ENCODE peak calls at places on chromosomes 3 and 15, in nine cellular contexts. P is neuronal stem cell; S is activated CD8-positive, alpha-beta memory T cell treated with anti-CD3 and anti-CD28 coated beads, Interleukin-2, amount 50 U/mL, for 48 hours; R is left cardiac atrium; T is astrocyte of the cerebellum; Q is NCI-H345; K is prostate gland; A is glutamatergic neuron; D is NCI-H524 treated with DMSO at 0.1 percent for 48 hours. F is an unnamed sample.

GRCh38 chr15:98958076-98958475 is 49.5 kb downstream of the PGPEP1L start:
- DNase-seq in P (no peak), S (no peak), R (no peak), T (no peak), Q (no peak), K (no peak), A (no peak), D (no peak), F (no peak)

GRCh38 chr3:9897408-9898372 is 5.0 kb upstream of the IL17RE start:
- DNase-seq in P (no peak), S (no peak), R (no peak), T (no peak), Q (no peak), K (peak; percentile 82), A (no peak), D (no peak), F (peak; percentile 41)

GRCh38 chr15:88574646-88575045 is 28.2 kb upstream of the DET1 start:
- DNase-seq in P (peak; percentile 31), S (no peak), R (no peak), T (no peak), Q (no peak), K (no peak), A (no peak), D (no peak), F (no peak)

GRCh38 chr15:27826902-27827321 is 272.2 kb downstream of the OCA2 start:
- DNase-seq in P (no peak), S (no peak), R (no peak), T (peak; percentile 20), Q (no peak), K (no peak), A (no peak), D (no peak), F (peak; percentile 60)

GRCh38 chr15:69044899-69045298 is 30.4 kb downstream of the NOX5 start:
- DNase-seq in P (no peak), S (peak; percentile 32), R (no peak), T (no peak), Q (no peak), K (no peak), A (no peak), D (no peak), F (peak; percentile 69)

GRCh38 chr3:31532587-31533168 is at the start of gene STT3B:
- DNase-seq in P (no peak), S (no peak), R (peak; percentile 87), T (no peak), Q (peak; percentile 69), K (peak; percentile 69), A (peak; percentile 74), D (no peak), F (peak; percentile 75)

GRCh38 chr15:88920186-88920891 is 7.2 kb upstream of the MFGE8 start:
- DNase-seq in P (no peak), S (no peak), R (no peak), T (no peak), Q (no peak), K (no peak), A (no peak), D (no peak), F (peak; percentile 77)

GRCh38 chr3:40186508-40186907 is 123.0 kb upstream of the EIF1B start:
- DNase-seq in P (no peak), S (no peak), R (no peak), T (no peak), Q (no peak), K (peak; percentile 12), A (no peak), D (no peak), F (no peak)

GRCh38 chr3:114499986-114500385 is 206.2 kb downstream of the TIGIT start:
- DNase-seq in P (no peak), S (no peak), R (no peak), T (peak; percentile 85), Q (no peak), K (no peak), A (no peak), D (no peak), F (no peak)

GRCh38 chr15:65990298-65990981 is 121.1 kb downstream of the RAB11A start:
- DNase-seq in P (no peak), S (no peak), R (no peak), T (no peak), Q (no peak), K (no peak), A (no peak), D (no peak), F (no peak)

GRCh38 chr15:40280260-40281056 is 2.4 kb downstream of the ANKRD63 start:
- DNase-seq in P (no peak), S (no peak), R (no peak), T (no peak), Q (no peak), K (no peak), A (no peak), D (no peak), F (no peak)

GRCh38 chr15:40097096-40097967 is 11.3 kb downstream of the BMF start:
- DNase-seq in P (no peak), S (no peak), R (no peak), T (no peak), Q (no peak), K (no peak), A (no peak), D (no peak), F (no peak)

GRCh38 chr15:73741401-73741836 is 11.7 kb downstream of the INSYN1 start:
- DNase-seq in P (no peak), S (no peak), R (no peak), T (no peak), Q (no peak), K (no peak), A (no peak), D (no peak), F (no peak)

GRCh38 chr3:69392850-69393249 is 7.0 kb upstream of the FRMD4B start:
- DNase-seq in P (no peak), S (no peak), R (no peak), T (no peak), Q (no peak), K (no peak), A (no peak), D (no peak), F (no peak)

GRCh38 chr15:93358171-93359036 is 269.4 kb upstream of the RGMA start:
- DNase-seq in P (peak; percentile 54), S (no peak), R (no peak), T (no peak), Q (no peak), K (peak; percentile 19), A (no peak), D (no peak), F (no peak)

GRCh38 chr3:59189561-59190338 is 139.9 kb upstream of the CFAP20DC start:
- DNase-seq in P (no peak), S (no peak), R (no peak), T (no peak), Q (no peak), K (no peak), A (no peak), D (no peak), F (peak; percentile 5)

GRCh38 chr15:75570119-75570518 is 9.0 kb downstream of the PTPN9 start:
- DNase-seq in P (no peak), S (no peak), R (no peak), T (no peak), Q (no peak), K (no peak), A (no peak), D (no peak), F (no peak)

GRCh38 chr3:136994772-136995516 is 37.2 kb downstream of the IL20RB start:
- DNase-seq in P (no peak), S (no peak), R (peak; percentile 84), T (peak; percentile 45), Q (peak; percentile 70), K (peak; percentile 92), A (no peak), D (no peak), F (peak; percentile 51)

GRCh38 chr3:193560870-193561269 is 6.2 kb upstream of the ATP13A4 start:
- DNase-seq in P (no peak), S (no peak), R (no peak), T (no peak), Q (no peak), K (no peak), A (no peak), D (no peak), F (no peak)

GRCh38 chr3:3615533-3615932 is 183.7 kb upstream of the LRRN1 start:
- DNase-seq in P (no peak), S (no peak), R (no peak), T (no peak), Q (no peak), K (no peak), A (no peak), D (no peak), F (no peak)

GRCh38 chr3:46913644-46914043 is 36.1 kb downstream of the PTH1R start:
- DNase-seq in P (no peak), S (no peak), R (peak; percentile 62), T (peak; percentile 53), Q (peak; percentile 89), K (peak; percentile 75), A (no peak), D (no peak), F (peak; percentile 81)

GRCh38 chr3:126127452-126127851 is 43.5 kb upstream of the SLC41A3 start:
- DNase-seq in P (no peak), S (no peak), R (peak; percentile 11), T (no peak), Q (no peak), K (no peak), A (no peak), D (no peak), F (no peak)